ENCODE peak calls at places on chromosome 5, in nine cellular contexts. P is activated CD4-positive, alpha-beta T cell treated with anti-CD3 and anti-CD28 coated beads, Interleukin-2, amount 10 ng/mL, durations not matched to agents 24 days and 14 days; L is NCI-H1105; Z is activated T-cell treated with anti-CD3 and anti-CD28 coated beads, Interleukin-2, amount 50 U/mL, for 4 hours; T is ELF-1; K is stromal cell of bone marrow; Y is GM03348; A is stimulated activated CD8-positive, alpha-beta memory T cell treated with anti-CD3 and anti-CD28 coated beads, Interleukin-4, amount 100 ng/mL, for 48 hours; N is D341Med. R is an unnamed sample.

GRCh38 chr5:13251623-13252367 is 692.7 kb downstream of the DNAH5 start:
- DNase-seq in Y (no peak), Z (no peak), T (no peak), A (no peak), K (no peak), P (no peak), L (no peak), N (no peak), R (no peak)

GRCh38 chr5:158287643-158288228 is 428.8 kb upstream of the CLINT1 start:
- DNase-seq in A (no peak), L (peak; percentile 4), P (no peak), N (no peak), T (no peak), Y (peak; percentile 62), Z (no peak), K (peak; percentile 32), R (peak; percentile 32)

GRCh38 chr5:173028811-173029327 is 27.3 kb upstream of the CREBRF start:
- DNase-seq in P (no peak), K (no peak), L (no peak), N (no peak), Y (no peak), T (no peak), Z (no peak), A (no peak), R (no peak)

GRCh38 chr5:90022002-90022710 is 387.4 kb downstream of the CETN3 start:
- DNase-seq in T (no peak), Z (no peak), L (no peak), N (no peak), Y (no peak), P (no peak), K (no peak), A (no peak), R (no peak)

GRCh38 chr5:154391788-154392187 is 54.0 kb upstream of the SAP30L start:
- DNase-seq in Y (no peak), A (no peak), L (no peak), P (no peak), T (no peak), K (no peak), N (no peak), Z (no peak), R (no peak)

GRCh38 chr5:53616939-53617549 is 56.6 kb downstream of the NDUFS4 start:
- DNase-seq in A (no peak), N (no peak), Y (no peak), L (no peak), Z (no peak), T (no peak), P (no peak), K (no peak), R (no peak)

GRCh38 chr5:89060768-89061167 is 177.8 kb upstream of the MEF2C start:
- DNase-seq in K (no peak), Z (no peak), T (no peak), L (no peak), P (no peak), A (no peak), N (no peak), Y (no peak), R (no peak)

GRCh38 chr5:51385214-51385613 is 2.0 kb downstream of the ISL1 start:
- DNase-seq in Y (no peak), L (no peak), N (no peak), Z (no peak), T (no peak), A (no peak), K (no peak), P (no peak), R (no peak)

GRCh38 chr5:36575367-36575781 is 31.0 kb upstream of the SLC1A3 start:
- DNase-seq in N (no peak), T (no peak), A (no peak), K (no peak), L (no peak), P (no peak), Y (peak; percentile 30), Z (no peak), R (peak; percentile 48)

GRCh38 chr5:87048156-87048555 is 219.5 kb upstream of the RASA1 start:
- DNase-seq in K (no peak), L (no peak), A (no peak), P (no peak), T (no peak), Z (no peak), N (no peak), Y (no peak), R (no peak)

GRCh38 chr5:54883374-54884194 is 101.8 kb downstream of the ESM1 start:
- DNase-seq in K (no peak), Y (peak; percentile 63), T (peak; percentile 78), L (no peak), Z (no peak), N (peak; percentile 40), P (no peak), A (no peak), R (no peak)

GRCh38 chr5:6686916-6687409 is 26.3 kb upstream of the TENT4A start:
- DNase-seq in P (peak; percentile 65), T (peak; percentile 75), K (peak; percentile 25), N (no peak), A (no peak), L (no peak), Y (peak; percentile 60), Z (no peak), R (no peak)

GRCh38 chr5:9869616-9870288 is 239.6 kb upstream of the TAS2R1 start:
- DNase-seq in K (no peak), Y (peak; percentile 42), L (no peak), Z (no peak), P (no peak), N (no peak), A (no peak), T (no peak), R (peak; percentile 87)

GRCh38 chr5:125835293-125836172 is 587.7 kb upstream of the GRAMD2B start:
- DNase-seq in N (peak; percentile 56), T (peak; percentile 73), Y (no peak), Z (no peak), P (no peak), L (peak; percentile 0), A (no peak), K (peak; percentile 10), R (no peak)

GRCh38 chr5:71653119-71653518 is 66.0 kb upstream of the CARTPT start:
- DNase-seq in A (no peak), P (no peak), T (peak; percentile 13), Z (no peak), Y (peak; percentile 13), N (no peak), L (peak; percentile 65), K (no peak), R (no peak)

GRCh38 chr5:94461131-94461530 is 157.3 kb downstream of the KIAA0825 start:
- DNase-seq in Y (no peak), Z (no peak), A (no peak), K (no peak), P (no peak), N (no peak), T (no peak), L (no peak), R (no peak)

R was measured in RCC 7860.